ENCODE peak calls at places on chromosome 14, in four cellular contexts. C is CD8-positive, alpha-beta T cell; L is lower lobe of right lung; G is lung. X is an unnamed sample.
A peak's percentile ranks its signal among the peaks of the same experiment; 100 is the strongest.

GRCh38 chr14:76884853-76885276 is 58.7 kb downstream of the LRRC74A start:
- DNase-seq in C (no peak), L (no peak), G (no peak), X (no peak)

GRCh38 chr14:55180006-55180405 is 11.4 kb downstream of the DLGAP5 start:
- DNase-seq in C (no peak), L (no peak), G (no peak), X (no peak)

GRCh38 chr14:101478796-101479410 is 82.4 kb upstream of the DIO3 start:
- DNase-seq in C (no peak), L (peak; percentile 29), G (no peak), X (no peak)

GRCh38 chr14:64634558-64634957 is 69.7 kb upstream of the PLEKHG3 start:
- DNase-seq in C (no peak), L (no peak), G (no peak), X (no peak)

GRCh38 chr14:85527006-85527405 is 2.9 kb upstream of the FLRT2 start:
- DNase-seq in C (no peak), L (no peak), G (no peak), X (no peak)

GRCh38 chr14:99168330-99168729 is 103.7 kb downstream of the BCL11B start:
- DNase-seq in C (no peak), L (no peak), G (no peak), X (no peak)

GRCh38 chr14:25267186-25267585 is 217.2 kb upstream of the STXBP6 start:
- DNase-seq in C (no peak), L (no peak), G (no peak), X (no peak)

GRCh38 chr14:26775765-26776577 is 178.1 kb upstream of the NOVA1 start:
- DNase-seq in C (no peak), L (no peak), G (no peak), X (no peak)

GRCh38 chr14:45085004-45085403 is 1.1 kb downstream of the PRPF39 start:
- DNase-seq in C (no peak), L (no peak), G (no peak), X (no peak)

GRCh38 chr14:92058006-92058917 is 18.4 kb upstream of the TRIP11 start:
- DNase-seq in C (no peak), L (no peak), G (no peak), X (no peak)

GRCh38 chr14:71647086-71647784 is 285.0 kb upstream of the RGS6 start:
- DNase-seq in C (no peak), L (no peak), G (peak; percentile 44), X (no peak)

GRCh38 chr14:95480109-95480886 is 36.2 kb downstream of the SYNE3 start:
- DNase-seq in C (peak; percentile 44), L (no peak), G (peak; percentile 41), X (no peak)

GRCh38 chr14:89215166-89215940 is 201.7 kb downstream of the FOXN3 start:
- DNase-seq in C (no peak), L (no peak), G (no peak), X (no peak)

GRCh38 chr14:89221109-89221508 is 195.9 kb downstream of the FOXN3 start:
- DNase-seq in C (no peak), L (no peak), G (no peak), X (no peak)

GRCh38 chr14:89217876-89218275 is 199.2 kb downstream of the FOXN3 start:
- DNase-seq in C (no peak), L (no peak), G (no peak), X (no peak)

GRCh38 chr14:89214221-89214965 is 202.6 kb downstream of the FOXN3 start:
- DNase-seq in C (no peak), L (peak; percentile 91), G (peak; percentile 91), X (no peak)

GRCh38 chr14:89219056-89219455 is 198.0 kb downstream of the FOXN3 start:
- DNase-seq in C (no peak), L (no peak), G (no peak), X (no peak)
- TF ChIP-seq CTCF in C (no peak), L (no peak), G (no peak), X (no peak)

DNA sequence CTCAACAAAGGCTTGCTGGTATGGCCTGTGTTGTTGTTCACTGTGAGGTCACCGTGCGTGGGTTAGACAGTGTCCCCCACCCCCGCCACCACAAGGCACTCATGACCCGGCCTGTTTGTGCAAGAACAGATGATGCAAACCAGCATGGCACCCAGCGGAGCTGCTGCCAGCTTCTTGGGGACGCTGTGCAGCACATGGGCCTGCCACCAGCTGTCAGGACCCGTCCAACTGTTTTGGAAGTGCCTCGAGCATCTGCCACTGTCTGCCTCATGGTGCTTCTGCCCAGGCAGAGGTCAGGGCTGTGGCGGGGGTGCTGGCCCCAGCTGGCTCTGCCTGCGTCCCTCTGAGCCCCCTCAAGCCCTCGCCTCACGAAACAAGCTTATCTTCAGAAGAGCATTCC is 1.5 kb downstream of the ASB2 start:
- DNase-seq in C (no peak), L (no peak), G (no peak), X (no peak)
- H3K4me3 ChIP-seq in C (no peak overlapping the region), L (no peak overlapping the region), G (no peak overlapping the region), X (no peak overlapping the region)

GRCh38 chr14:51732494-51733080 is 80.9 kb downstream of the FRMD6 start:
- DNase-seq in C (no peak), L (no peak), G (no peak), X (no peak)

GRCh38 chr14:51730674-51731073 is 79.0 kb downstream of the FRMD6 start:
- DNase-seq in C (no peak), L (no peak), G (no peak), X (no peak)

GRCh38 chr14:51727526-51727925 is 75.8 kb downstream of the FRMD6 start:
- DNase-seq in C (no peak), L (no peak), G (no peak), X (no peak)

GRCh38 chr14:51733147-51733546 is 81.4 kb downstream of the FRMD6 start:
- DNase-seq in C (no peak), L (no peak), G (no peak), X (no peak)

GRCh38 chr14:51730094-51730493 is 78.4 kb downstream of the FRMD6 start:
- DNase-seq in C (no peak), L (no peak), G (no peak), X (no peak)
- TF ChIP-seq CTCF in C (no peak), L (no peak), G (no peak), X (no peak)

DNA sequence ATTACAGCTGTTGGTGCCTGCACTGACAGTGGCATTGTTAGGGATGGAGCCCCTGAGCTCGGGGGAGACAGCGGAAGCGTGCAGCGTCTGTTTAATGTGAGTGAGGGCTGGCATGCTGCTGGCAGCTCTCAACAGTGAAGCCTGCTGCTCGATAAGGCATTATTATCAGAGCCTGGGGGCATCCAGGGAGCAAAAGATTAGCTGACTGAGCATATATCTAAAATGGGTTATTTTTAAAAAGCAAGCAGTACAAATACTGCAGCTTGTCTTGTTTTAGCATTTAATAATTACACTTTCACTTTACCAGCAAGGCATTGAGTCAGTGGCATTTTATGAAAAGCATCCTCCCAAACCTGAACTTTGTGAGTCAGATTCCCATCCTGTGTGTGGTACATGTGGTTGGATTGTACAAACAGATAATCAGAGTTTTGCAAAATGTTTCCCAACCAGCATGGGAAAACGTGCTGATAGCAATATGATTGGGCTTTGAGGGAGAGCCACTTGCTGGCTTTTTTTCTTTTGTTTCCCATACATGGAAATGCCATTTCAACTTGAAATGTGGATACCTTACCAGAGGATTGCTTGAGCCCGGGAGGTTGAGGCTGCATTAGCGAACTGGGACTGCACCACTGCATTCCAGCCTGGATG is 150.8 kb downstream of the PRKCH start:
- DNase-seq in C (peak; percentile 57), L (no peak), G (peak; percentile 28), X (no peak)
- H3K4me3 ChIP-seq in C (peak overlapping the region; percentile 10), L (peak overlapping the region; percentile 39), G (no peak overlapping the region), X (peak overlapping the region; percentile 39)

GRCh38 chr14:49770212-49770817 is 2.4 kb downstream of the KLHDC2 start:
- DNase-seq in C (no peak), L (no peak), G (peak; percentile 45), X (no peak)

GRCh38 chr14:49767473-49768300 is at the start of gene KLHDC2:
- DNase-seq in C (peak; percentile 88), L (peak; percentile 95), G (peak; percentile 88), X (peak; percentile 52)

GRCh38 chr14:49769171-49769570 is 1.2 kb downstream of the KLHDC2 start:
- DNase-seq in C (no peak), L (no peak), G (peak; percentile 36), X (no peak)

GRCh38 chr14:49768301-49769121 is 558 bp downstream of the KLHDC2 start:
- DNase-seq in C (peak; percentile 85), L (peak; percentile 73), G (peak; percentile 62), X (peak; percentile 35)

DNA sequence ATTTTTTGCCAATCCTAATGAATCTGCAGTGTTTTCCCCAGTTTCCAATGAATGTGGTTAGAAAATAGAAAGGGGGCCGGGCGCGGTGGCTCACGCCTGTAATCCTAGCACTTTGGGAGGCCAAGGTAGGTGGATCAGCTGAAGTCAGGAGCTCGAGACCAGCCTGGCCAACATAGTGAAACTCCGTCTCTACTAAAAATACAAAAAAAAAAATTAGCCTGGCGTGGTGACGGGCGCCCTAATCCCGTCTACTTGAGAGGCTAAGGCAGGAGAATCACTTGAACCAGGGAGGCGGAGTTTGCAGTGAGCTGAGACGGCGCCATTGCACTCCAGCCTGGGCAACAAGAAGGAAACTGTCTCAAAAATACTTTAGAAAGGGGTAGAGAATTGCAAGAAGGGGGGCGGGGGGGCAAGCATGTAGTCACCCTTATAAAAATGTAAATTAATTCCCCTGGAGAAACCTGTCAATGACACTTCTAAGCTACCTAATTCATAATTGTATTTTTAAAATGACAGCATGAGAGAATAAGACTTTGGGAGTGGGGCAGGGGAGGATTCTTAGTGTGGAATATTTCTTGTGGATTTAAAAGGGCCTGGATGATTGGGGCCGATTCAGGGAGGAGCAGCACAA is 1.7 kb downstream of the KLHDC2 start:
- DNase-seq in C (no peak), L (peak; percentile 55), G (no peak), X (no peak)
- TF ChIP-seq CTCF in C (no peak), L (no peak), G (no peak), X (no peak)

DNA sequence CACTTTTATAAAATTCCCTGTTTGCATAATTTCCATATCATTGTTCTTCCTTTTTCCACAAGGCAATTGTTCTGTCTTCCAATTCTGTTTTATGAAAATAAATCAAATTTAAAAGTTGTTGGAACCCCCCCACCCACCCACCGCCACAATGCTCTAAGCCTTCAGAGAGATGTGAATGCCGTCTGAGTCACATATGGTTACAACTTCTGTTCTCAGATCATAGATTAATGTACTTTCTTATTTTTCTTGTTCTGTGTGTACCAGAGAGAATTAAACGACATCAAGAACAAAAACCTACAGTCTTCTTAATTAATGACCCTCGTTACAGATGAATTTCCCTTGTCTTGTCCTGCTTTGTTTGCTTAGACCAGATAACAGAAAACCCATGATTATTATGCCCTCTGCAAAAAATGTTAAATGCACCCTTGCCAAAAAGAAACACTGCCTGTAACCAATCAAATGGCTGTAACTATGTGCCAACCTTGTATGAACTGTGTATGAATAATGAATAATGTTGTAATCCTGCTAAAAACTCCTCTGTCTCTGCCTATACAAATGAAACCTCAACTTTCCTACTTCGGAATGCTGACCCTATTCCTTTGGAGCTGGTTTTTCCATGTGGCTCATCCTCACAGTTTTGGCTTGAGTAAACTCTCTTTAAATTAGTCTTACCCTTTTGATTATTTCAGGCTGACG is 14.0 kb downstream of the OR6S1 start:
- DNase-seq in C (no peak), L (no peak), G (no peak), X (no peak)
- H3K4me3 ChIP-seq in C (no peak overlapping the region), L (no peak overlapping the region), G (no peak overlapping the region), X (no peak overlapping the region)

DNA sequence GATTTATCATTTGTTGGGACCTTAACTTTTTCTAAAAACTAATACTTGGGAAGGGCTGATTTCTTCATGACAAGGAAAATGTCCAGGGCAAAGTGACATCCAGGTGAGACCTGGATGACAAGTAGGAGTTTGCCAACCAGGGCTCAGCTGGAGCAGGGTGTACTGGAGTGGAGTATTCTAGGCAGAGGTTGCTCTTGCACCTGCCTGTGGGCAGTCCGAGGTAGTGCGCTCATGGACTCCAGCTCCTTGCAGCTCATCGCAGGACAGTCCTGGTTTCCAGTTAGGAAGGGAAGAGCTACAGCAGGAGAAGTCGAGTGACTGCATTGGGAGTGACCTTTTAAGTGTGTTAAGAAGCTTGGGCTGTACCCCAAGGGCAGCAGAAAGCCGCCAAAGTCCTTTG is 175.9 kb downstream of the PELI2 start:
- DNase-seq in C (no peak), L (no peak), G (no peak), X (no peak)
- TF ChIP-seq CTCF in C (no peak), L (no peak), G (no peak), X (peak; percentile 16)

X was measured in GM12864.